ENCODE peak calls at places on chromosomes 6 and 20, in ten cellular contexts. A, W, E, F, N, Z, J, H, K and X are unnamed samples.

GRCh38 chr6:27076116-27076515 is 171.4 kb upstream of the PRSS16 start:
- DNase-seq in K (no peak), E (no peak), F (no peak), N (no peak), W (no peak), H (no peak), Z (no peak), J (no peak), A (no peak), X (no peak)

GRCh38 chr6:56714982-56715456 is 72.3 kb upstream of the DST start:
- DNase-seq in Z (no peak), N (no peak), E (no peak), F (no peak), J (peak), K (peak), W (no peak), A (no peak), H (peak), X (no peak)

GRCh38 chr6:135850882-135851281 is 619 bp upstream of the PDE7B start:
- DNase-seq in Z (no peak), A (no peak), F (no peak), N (no peak), K (no peak), E (no peak), J (no peak), W (no peak), H (no peak), X (no peak)

GRCh38 chr20:62624325-62624690 is 18.0 kb upstream of the SLCO4A1 start:
- DNase-seq in E (no peak), W (peak), K (no peak), A (peak), N (no peak), Z (no peak), J (no peak), F (no peak), H (no peak), X (no peak)

GRCh38 chr6:47663462-47664216 is 34.7 kb upstream of the ADGRF4 start:
- DNase-seq in K (no peak), E (no peak), J (no peak), H (no peak), F (no peak), N (no peak), W (no peak), Z (no peak), A (no peak), X (no peak)

GRCh38 chr20:1287306-1287705 is 21.2 kb downstream of the SNPH start:
- DNase-seq in K (no peak), A (no peak), W (no peak), E (no peak), Z (no peak), H (no peak), J (no peak), N (no peak), F (no peak), X (no peak)

GRCh38 chr6:17932362-17932852 is 55.0 kb downstream of the KIF13A start:
- DNase-seq in J (peak), A (no peak), Z (no peak), E (no peak), K (peak), H (peak), F (peak), W (no peak), N (no peak), X (peak)

GRCh38 chr6:32096394-32097258 is 12.5 kb downstream of the TNXB start:
- DNase-seq in A (no peak), Z (no peak), F (no peak), N (no peak), W (no peak), H (no peak), E (no peak), J (no peak), K (no peak), X (no peak)

GRCh38 chr20:51122931-51123658 is 100.2 kb upstream of the KCNG1 start:
- DNase-seq in E (no peak), F (no peak), J (no peak), K (no peak), N (no peak), W (no peak), Z (no peak), H (no peak), A (no peak), X (no peak)

GRCh38 chr20:52747736-52748135 is 224.4 kb upstream of the TSHZ2 start:
- DNase-seq in E (no peak), H (no peak), N (no peak), A (no peak), K (no peak), J (no peak), Z (no peak), F (peak), W (no peak), X (no peak)

DNA sequence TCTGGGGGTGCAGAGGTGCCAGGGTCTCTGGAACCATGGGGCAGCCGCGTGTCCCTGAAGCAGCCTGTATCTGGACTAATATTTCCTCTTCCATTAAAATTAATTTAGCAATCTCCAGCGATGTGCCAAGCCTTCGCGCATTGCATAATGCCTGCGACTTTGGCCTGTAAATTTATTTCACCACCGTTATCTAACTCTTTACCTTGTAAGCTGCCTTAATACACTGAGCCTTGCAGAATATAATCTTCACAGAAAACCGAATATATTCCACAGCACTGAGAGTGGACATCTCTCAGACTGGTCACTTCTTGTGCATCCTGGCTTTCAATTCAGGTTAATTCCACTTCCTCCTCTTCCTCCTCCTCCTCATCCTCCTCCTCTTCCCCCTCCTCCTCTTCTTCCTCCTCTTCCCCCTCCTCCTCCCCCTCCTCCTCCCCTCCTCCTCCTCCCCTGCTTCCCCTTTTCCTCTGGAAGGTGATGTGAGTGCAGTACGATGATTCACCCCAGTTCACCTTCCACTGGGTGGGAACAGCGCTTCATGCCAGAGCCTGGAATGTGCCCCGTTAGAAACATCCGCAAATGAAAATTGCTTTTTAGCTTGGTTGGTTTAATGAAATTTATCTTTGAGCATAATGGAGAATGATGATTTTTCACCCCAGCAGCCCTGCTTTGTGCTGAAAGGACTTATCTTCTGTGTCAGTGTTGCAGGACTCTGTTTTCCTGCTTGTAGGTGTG is 101.4 kb downstream of the CDH4 start:
- DNase-seq in W (no peak), H (no peak), A (peak), J (no peak), F (no peak), N (no peak), E (peak), K (peak), Z (no peak), X (no peak)
- TF ChIP-seq POLR2A in W (no peak), H (no peak), A (no peak), J (no peak), F (no peak), N (no peak), E (no peak), K (no peak), Z (no peak), X (no peak)

GRCh38 chr6:95119927-95120326 is 457.4 kb upstream of the MANEA start:
- DNase-seq in H (no peak), W (no peak), K (no peak), F (no peak), N (no peak), A (no peak), Z (no peak), E (no peak), J (no peak), X (no peak)

GRCh38 chr6:95120984-95121383 is 456.4 kb upstream of the MANEA start:
- DNase-seq in E (no peak), N (no peak), Z (no peak), A (no peak), J (no peak), F (no peak), W (no peak), K (no peak), H (no peak), X (no peak)

GRCh38 chr6:95117236-95117635 is 460.1 kb upstream of the MANEA start:
- DNase-seq in K (no peak), N (no peak), F (no peak), A (no peak), W (no peak), H (no peak), J (no peak), Z (no peak), E (no peak), X (no peak)
- TF ChIP-seq POLR2A in K (no peak), N (no peak), F (no peak), A (no peak), W (no peak), H (no peak), J (no peak), Z (no peak), E (no peak), X (no peak)

DNA sequence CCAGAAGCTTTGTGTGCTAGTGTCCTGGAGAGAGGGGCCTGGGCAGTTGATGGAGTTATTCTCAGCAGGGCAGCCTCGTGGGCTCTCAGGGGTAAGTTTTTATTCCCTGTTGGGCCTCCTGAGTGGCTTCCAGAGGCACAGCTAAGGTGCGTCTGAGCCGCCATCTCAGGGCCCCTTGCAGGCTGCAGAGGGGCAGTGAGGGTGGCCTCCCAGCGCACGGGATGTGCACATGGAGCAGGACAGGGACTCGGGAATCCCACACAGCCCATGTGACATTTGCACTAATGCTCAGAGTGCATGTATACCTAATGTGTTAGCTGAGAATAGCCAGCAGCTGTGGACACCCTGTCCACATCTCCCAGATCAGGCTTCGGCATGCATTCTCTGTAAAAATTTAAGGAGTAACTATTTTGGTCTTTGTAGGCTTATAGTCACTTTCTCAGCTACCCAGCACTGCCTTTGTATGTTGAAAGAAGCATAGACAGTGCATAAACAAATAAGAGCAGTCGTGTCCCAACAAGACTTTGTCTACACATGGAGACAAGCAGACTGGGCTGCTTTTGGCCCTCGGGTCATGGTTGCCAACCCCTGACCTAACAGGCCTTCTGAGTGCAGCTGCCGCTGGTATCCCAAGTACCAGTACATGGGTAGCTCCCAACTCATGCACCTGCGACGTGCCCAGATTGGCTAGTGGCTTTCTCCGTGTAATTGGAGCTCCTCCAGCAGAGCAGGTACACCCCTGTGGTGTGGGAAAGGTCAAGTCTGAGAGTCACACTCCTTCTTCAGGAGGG is 18.6 kb upstream of the CST9L start:
- DNase-seq in Z (no peak), J (no peak), N (no peak), W (no peak), E (no peak), H (no peak), A (no peak), K (no peak), F (no peak), X (no peak)
- TF ChIP-seq POLR2A in Z (no peak), J (no peak), N (no peak), W (no peak), E (no peak), H (no peak), A (no peak), K (no peak), F (no peak), X (no peak)

GRCh38 chr6:28141500-28142329 is at the start of gene ZKSCAN8:
- DNase-seq in E (peak), K (peak), Z (peak), W (peak), N (peak), A (peak), J (peak), F (peak), H (peak), X (peak)
- TF ChIP-seq POLR2A in E (peak), K (peak), Z (no peak), W (no peak), N (peak), A (no peak), J (peak), F (no peak), H (peak), X (peak)

GRCh38 chr6:24234043-24234442 is 108.0 kb downstream of the NRSN1 start:
- DNase-seq in J (no peak), W (no peak), N (no peak), H (no peak), A (no peak), K (no peak), E (no peak), Z (no peak), F (no peak), X (no peak)
- TF ChIP-seq POLR2A in J (no peak), W (no peak), N (no peak), H (no peak), A (no peak), K (no peak), E (no peak), Z (no peak), F (no peak), X (no peak)

DNA sequence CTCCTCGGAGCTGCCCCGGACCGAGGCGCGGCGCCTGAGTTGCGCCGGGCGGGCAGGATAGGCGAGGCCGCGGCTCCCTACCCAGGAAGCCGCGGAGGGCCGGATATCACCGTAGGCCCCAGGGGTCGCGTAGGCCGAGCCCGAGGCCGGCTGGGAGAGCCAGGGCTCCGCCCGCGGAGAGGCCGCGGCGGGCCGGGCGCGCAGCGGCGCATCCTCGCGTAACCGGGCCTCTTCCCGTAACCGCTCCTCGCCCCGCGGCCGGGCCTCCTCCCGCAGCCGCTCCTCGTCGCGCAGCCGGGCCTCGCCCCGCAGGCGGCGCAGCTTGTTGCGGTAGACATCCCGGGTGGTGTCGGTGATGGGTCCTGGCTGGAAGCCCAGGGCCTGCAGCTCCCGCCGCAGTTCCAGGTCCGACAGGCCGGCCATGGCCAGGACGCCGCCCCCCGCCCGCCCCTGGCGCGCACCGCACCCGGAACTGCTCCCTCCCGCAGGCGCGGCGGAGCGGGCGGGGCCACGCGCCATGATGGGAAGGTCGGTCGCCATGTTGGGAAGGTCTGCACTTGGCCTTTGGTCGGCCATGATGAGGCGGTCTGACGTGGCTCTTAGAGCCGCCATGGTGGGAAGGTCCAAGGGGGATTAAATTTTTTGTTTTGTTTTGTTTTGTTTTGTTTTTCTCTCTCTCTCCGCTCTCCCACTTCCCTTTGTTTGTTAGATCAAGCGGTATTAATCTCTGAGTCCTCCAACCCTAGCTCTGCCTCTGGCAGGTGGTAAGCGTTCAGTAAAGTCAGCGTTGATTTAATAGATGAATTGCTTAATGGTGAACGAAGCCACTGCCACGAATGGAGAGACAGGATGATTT is at the start of gene LEMD2:
- DNase-seq in J (peak), A (peak), K (peak), F (peak), E (peak), N (peak), W (peak), H (peak), Z (peak), X (peak)
- TF ChIP-seq POLR2A in J (peak), A (peak), K (peak), F (no peak), E (peak), N (peak), W (peak), H (peak), Z (peak), X (peak)

GRCh38 chr6:35599761-35600658 is 87.3 kb upstream of the TULP1 start:
- DNase-seq in A (no peak), H (no peak), Z (no peak), J (peak), F (no peak), K (no peak), N (no peak), E (no peak), W (no peak), X (no peak)

GRCh38 chr6:35602133-35602946 is 86.4 kb downstream of the FKBP5 start:
- DNase-seq in F (no peak), W (no peak), A (peak), N (no peak), H (no peak), E (peak), Z (peak), J (peak), K (no peak), X (peak)

GRCh38 chr6:35600659-35601125 is 88.0 kb upstream of the TULP1 start:
- DNase-seq in F (no peak), W (no peak), K (no peak), E (peak), A (no peak), Z (no peak), H (no peak), N (no peak), J (peak), X (no peak)

GRCh38 chr6:35603326-35604202 is 85.2 kb downstream of the FKBP5 start:
- DNase-seq in Z (no peak), E (no peak), H (no peak), W (no peak), J (peak), N (no peak), A (peak), K (no peak), F (no peak), X (no peak)

GRCh38 chr6:35601331-35602132 is 87.2 kb downstream of the FKBP5 start:
- DNase-seq in Z (peak), H (peak), K (no peak), E (peak), A (peak), N (no peak), W (no peak), J (peak), F (peak), X (peak)
- TF ChIP-seq POLR2A in Z (no peak), H (no peak), K (no peak), E (no peak), A (no peak), N (no peak), W (no peak), J (no peak), F (no peak), X (no peak)

GRCh38 chr20:10540636-10541493 is 105.8 kb downstream of the SLX4IP start:
- DNase-seq in H (no peak), E (peak), A (no peak), Z (no peak), F (no peak), W (no peak), N (no peak), J (peak), K (peak), X (no peak)
- TF ChIP-seq POLR2A in H (no peak), E (no peak), A (no peak), Z (no peak), F (no peak), W (no peak), N (no peak), J (no peak), K (no peak), X (no peak)

GRCh38 chr6:3848925-3849605 is at the start of gene FAM50B:
- DNase-seq in E (peak), J (peak), Z (peak), H (peak), F (peak), N (peak), K (peak), W (peak), A (peak), X (peak)
- TF ChIP-seq POLR2A in E (peak), J (peak), Z (no peak), H (no peak), F (no peak), N (peak), K (no peak), W (no peak), A (no peak), X (no peak)

GRCh38 chr6:169723991-169724553 is at the start of gene PHF10:
- DNase-seq in K (no peak), A (peak), Z (no peak), N (no peak), W (peak), E (peak), H (peak), F (peak), J (no peak), X (no peak)

GRCh38 chr6:169720207-169720855 is 4.0 kb downstream of the PHF10 start:
- DNase-seq in W (no peak), A (no peak), H (no peak), K (no peak), F (no peak), N (no peak), E (no peak), Z (no peak), J (no peak), X (no peak)

GRCh38 chr6:169724554-169725269 is 412 bp upstream of the PHF10 start:
- DNase-seq in Z (peak), W (peak), A (peak), J (no peak), F (peak), E (peak), N (no peak), H (peak), K (no peak), X (peak)

GRCh38 chr6:169723200-169723909 is 945 bp downstream of the PHF10 start:
- DNase-seq in F (peak), A (peak), K (no peak), E (peak), J (peak), Z (peak), H (peak), N (no peak), W (peak), X (peak)

GRCh38 chr6:169722362-169723199 is 1.7 kb downstream of the PHF10 start:
- DNase-seq in W (peak), Z (peak), A (peak), J (peak), N (no peak), H (peak), E (peak), K (peak), F (peak), X (peak)
- TF ChIP-seq POLR2A in W (no peak), Z (no peak), A (no peak), J (no peak), N (peak), H (peak), E (no peak), K (no peak), F (no peak), X (no peak)